ENCODE peak calls at places on chromosome 20, in nine cellular contexts. One of them, this sample, is unnamed.

GRCh38 chr20:1302578-1303541 is 26.1 kb downstream of the SDCBP2 start:
- DNase-seq in upper lobe of right lung: peak; percentile 55
- DNase-seq in uterus: no peak
- DNase-seq in Peyer's patch: no peak
- DNase-seq in fibroblast of villous mesenchyme: no peak
- DNase-seq in NCI-H187 treated with DMSO at 0.1 percent for 48 hours: no peak
- DNase-seq in non-pigmented ciliary epithelial cell: no peak
- DNase-seq in T-helper 2 cell: no peak
- DNase-seq in CD8-positive, alpha-beta memory T cell: no peak
- DNase-seq in this sample: no peak

GRCh38 chr20:63911171-63911570 is 16.2 kb downstream of the DNAJC5 start:
- DNase-seq in Peyer's patch: peak; percentile 79
- DNase-seq in upper lobe of right lung: no peak
- DNase-seq in CD8-positive, alpha-beta memory T cell: no peak
- DNase-seq in non-pigmented ciliary epithelial cell: no peak
- DNase-seq in NCI-H187 treated with DMSO at 0.1 percent for 48 hours: no peak
- DNase-seq in fibroblast of villous mesenchyme: peak; percentile 34
- DNase-seq in T-helper 2 cell: no peak
- DNase-seq in uterus: no peak
- DNase-seq in this sample: no peak

GRCh38 chr20:11585752-11586352 is 331.8 kb upstream of the BTBD3 start:
- DNase-seq in NCI-H187 treated with DMSO at 0.1 percent for 48 hours: peak; percentile 7
- DNase-seq in upper lobe of right lung: no peak
- DNase-seq in fibroblast of villous mesenchyme: peak; percentile 10
- DNase-seq in CD8-positive, alpha-beta memory T cell: no peak
- DNase-seq in T-helper 2 cell: no peak
- DNase-seq in Peyer's patch: no peak
- DNase-seq in non-pigmented ciliary epithelial cell: no peak
- DNase-seq in uterus: no peak
- DNase-seq in this sample: peak; percentile 3

GRCh38 chr20:59748555-59749292 is 144.4 kb downstream of the PHACTR3 start:
- DNase-seq in T-helper 2 cell: no peak
- DNase-seq in upper lobe of right lung: no peak
- DNase-seq in NCI-H187 treated with DMSO at 0.1 percent for 48 hours: no peak
- DNase-seq in CD8-positive, alpha-beta memory T cell: no peak
- DNase-seq in Peyer's patch: no peak
- DNase-seq in fibroblast of villous mesenchyme: no peak
- DNase-seq in uterus: peak; percentile 65
- DNase-seq in non-pigmented ciliary epithelial cell: no peak
- DNase-seq in this sample: no peak

GRCh38 chr20:2729791-2730190 is 37.2 kb downstream of the EBF4 start:
- DNase-seq in fibroblast of villous mesenchyme: no peak
- DNase-seq in T-helper 2 cell: no peak
- DNase-seq in NCI-H187 treated with DMSO at 0.1 percent for 48 hours: no peak
- DNase-seq in upper lobe of right lung: no peak
- DNase-seq in Peyer's patch: no peak
- DNase-seq in non-pigmented ciliary epithelial cell: no peak
- DNase-seq in uterus: no peak
- DNase-seq in CD8-positive, alpha-beta memory T cell: no peak
- DNase-seq in this sample: no peak

GRCh38 chr20:60115452-60115851 is 157.2 kb downstream of the CDH26 start:
- DNase-seq in non-pigmented ciliary epithelial cell: no peak
- DNase-seq in upper lobe of right lung: no peak
- DNase-seq in NCI-H187 treated with DMSO at 0.1 percent for 48 hours: no peak
- DNase-seq in CD8-positive, alpha-beta memory T cell: no peak
- DNase-seq in Peyer's patch: no peak
- DNase-seq in fibroblast of villous mesenchyme: peak; percentile 3
- DNase-seq in T-helper 2 cell: no peak
- DNase-seq in uterus: no peak
- DNase-seq in this sample: no peak

GRCh38 chr20:49787371-49788357 is 25.0 kb upstream of the SLC9A8 start:
- DNase-seq in non-pigmented ciliary epithelial cell: no peak
- DNase-seq in fibroblast of villous mesenchyme: no peak
- DNase-seq in uterus: no peak
- DNase-seq in CD8-positive, alpha-beta memory T cell: no peak
- DNase-seq in upper lobe of right lung: no peak
- DNase-seq in T-helper 2 cell: no peak
- DNase-seq in NCI-H187 treated with DMSO at 0.1 percent for 48 hours: no peak
- DNase-seq in Peyer's patch: no peak
- DNase-seq in this sample: no peak

GRCh38 chr20:20782747-20783146 is 70.3 kb upstream of the RALGAPA2 start:
- DNase-seq in upper lobe of right lung: no peak
- DNase-seq in CD8-positive, alpha-beta memory T cell: no peak
- DNase-seq in Peyer's patch: no peak
- DNase-seq in NCI-H187 treated with DMSO at 0.1 percent for 48 hours: no peak
- DNase-seq in T-helper 2 cell: no peak
- DNase-seq in fibroblast of villous mesenchyme: no peak
- DNase-seq in uterus: no peak
- DNase-seq in non-pigmented ciliary epithelial cell: no peak
- DNase-seq in this sample: no peak

GRCh38 chr20:346640-347316 is at the start of gene NRSN2:
- DNase-seq in NCI-H187 treated with DMSO at 0.1 percent for 48 hours: peak; percentile 48
- DNase-seq in CD8-positive, alpha-beta memory T cell: no peak
- DNase-seq in upper lobe of right lung: peak; percentile 83
- DNase-seq in fibroblast of villous mesenchyme: peak; percentile 67
- DNase-seq in T-helper 2 cell: no peak
- DNase-seq in non-pigmented ciliary epithelial cell: no peak
- DNase-seq in Peyer's patch: peak; percentile 65
- DNase-seq in uterus: peak; percentile 71
- DNase-seq in this sample: peak; percentile 83

GRCh38 chr20:35305682-35306556 is 13.7 kb upstream of the FAM83C start:
- DNase-seq in fibroblast of villous mesenchyme: peak; percentile 98
- DNase-seq in non-pigmented ciliary epithelial cell: peak; percentile 97
- DNase-seq in NCI-H187 treated with DMSO at 0.1 percent for 48 hours: no peak
- DNase-seq in CD8-positive, alpha-beta memory T cell: no peak
- DNase-seq in T-helper 2 cell: no peak
- DNase-seq in Peyer's patch: peak; percentile 73
- DNase-seq in upper lobe of right lung: peak; percentile 63
- DNase-seq in uterus: no peak
- DNase-seq in this sample: peak; percentile 98

GRCh38 chr20:10427060-10427692 is 6.8 kb downstream of the MKKS start:
- DNase-seq in fibroblast of villous mesenchyme: peak; percentile 73
- DNase-seq in CD8-positive, alpha-beta memory T cell: peak; percentile 32
- DNase-seq in NCI-H187 treated with DMSO at 0.1 percent for 48 hours: no peak
- DNase-seq in uterus: peak; percentile 30
- DNase-seq in non-pigmented ciliary epithelial cell: no peak
- DNase-seq in upper lobe of right lung: no peak
- DNase-seq in Peyer's patch: no peak
- DNase-seq in T-helper 2 cell: peak; percentile 33
- DNase-seq in this sample: no peak

GRCh38 chr20:57670288-57671071 is 39.3 kb downstream of the PMEPA1 start:
- DNase-seq in CD8-positive, alpha-beta memory T cell: no peak
- DNase-seq in uterus: no peak
- DNase-seq in fibroblast of villous mesenchyme: no peak
- DNase-seq in non-pigmented ciliary epithelial cell: no peak
- DNase-seq in Peyer's patch: no peak
- DNase-seq in NCI-H187 treated with DMSO at 0.1 percent for 48 hours: no peak
- DNase-seq in T-helper 2 cell: no peak
- DNase-seq in upper lobe of right lung: no peak
- DNase-seq in this sample: no peak

GRCh38 chr20:31712564-31713311 is 9.9 kb downstream of the BCL2L1 start:
- DNase-seq in CD8-positive, alpha-beta memory T cell: no peak
- DNase-seq in Peyer's patch: peak; percentile 61
- DNase-seq in non-pigmented ciliary epithelial cell: peak; percentile 76
- DNase-seq in NCI-H187 treated with DMSO at 0.1 percent for 48 hours: no peak
- DNase-seq in uterus: peak; percentile 65
- DNase-seq in upper lobe of right lung: peak; percentile 80
- DNase-seq in T-helper 2 cell: no peak
- DNase-seq in fibroblast of villous mesenchyme: peak; percentile 78
- DNase-seq in this sample: peak; percentile 64

GRCh38 chr20:53162251-53162835 is 190.2 kb downstream of the TSHZ2 start:
- DNase-seq in upper lobe of right lung: no peak
- DNase-seq in NCI-H187 treated with DMSO at 0.1 percent for 48 hours: peak; percentile 65
- DNase-seq in non-pigmented ciliary epithelial cell: peak; percentile 27
- DNase-seq in fibroblast of villous mesenchyme: peak; percentile 67
- DNase-seq in uterus: peak; percentile 45
- DNase-seq in Peyer's patch: no peak
- DNase-seq in CD8-positive, alpha-beta memory T cell: no peak
- DNase-seq in T-helper 2 cell: no peak
- DNase-seq in this sample: peak; percentile 78

GRCh38 chr20:4544765-4545164 is 176.9 kb upstream of the PRND start:
- DNase-seq in fibroblast of villous mesenchyme: peak; percentile 59
- DNase-seq in CD8-positive, alpha-beta memory T cell: no peak
- DNase-seq in T-helper 2 cell: no peak
- DNase-seq in uterus: no peak
- DNase-seq in NCI-H187 treated with DMSO at 0.1 percent for 48 hours: no peak
- DNase-seq in Peyer's patch: no peak
- DNase-seq in non-pigmented ciliary epithelial cell: peak; percentile 65
- DNase-seq in upper lobe of right lung: no peak
- DNase-seq in this sample: no peak

GRCh38 chr20:32845786-32846185 is 12.9 kb upstream of the EFCAB8 start:
- DNase-seq in Peyer's patch: no peak
- DNase-seq in T-helper 2 cell: no peak
- DNase-seq in uterus: no peak
- DNase-seq in non-pigmented ciliary epithelial cell: no peak
- DNase-seq in NCI-H187 treated with DMSO at 0.1 percent for 48 hours: no peak
- DNase-seq in CD8-positive, alpha-beta memory T cell: no peak
- DNase-seq in upper lobe of right lung: no peak
- DNase-seq in fibroblast of villous mesenchyme: no peak
- DNase-seq in this sample: no peak

GRCh38 chr20:22617160-22617559 is 32.8 kb upstream of the FOXA2 start:
- DNase-seq in upper lobe of right lung: peak; percentile 66
- DNase-seq in fibroblast of villous mesenchyme: no peak
- DNase-seq in CD8-positive, alpha-beta memory T cell: no peak
- DNase-seq in T-helper 2 cell: no peak
- DNase-seq in non-pigmented ciliary epithelial cell: no peak
- DNase-seq in NCI-H187 treated with DMSO at 0.1 percent for 48 hours: no peak
- DNase-seq in uterus: no peak
- DNase-seq in Peyer's patch: no peak
- DNase-seq in this sample: no peak

GRCh38 chr20:10651227-10651990 is 22.4 kb downstream of the JAG1 start:
- DNase-seq in non-pigmented ciliary epithelial cell: no peak
- DNase-seq in upper lobe of right lung: no peak
- DNase-seq in uterus: no peak
- DNase-seq in NCI-H187 treated with DMSO at 0.1 percent for 48 hours: no peak
- DNase-seq in CD8-positive, alpha-beta memory T cell: no peak
- DNase-seq in fibroblast of villous mesenchyme: peak; percentile 49
- DNase-seq in T-helper 2 cell: no peak
- DNase-seq in Peyer's patch: no peak
- DNase-seq in this sample: no peak

GRCh38 chr20:57647006-57647932 is 27.0 kb upstream of the ZBP1 start:
- DNase-seq in T-helper 2 cell: no peak
- DNase-seq in non-pigmented ciliary epithelial cell: no peak
- DNase-seq in CD8-positive, alpha-beta memory T cell: no peak
- DNase-seq in fibroblast of villous mesenchyme: no peak
- DNase-seq in uterus: no peak
- DNase-seq in upper lobe of right lung: no peak
- DNase-seq in Peyer's patch: no peak
- DNase-seq in NCI-H187 treated with DMSO at 0.1 percent for 48 hours: no peak
- DNase-seq in this sample: no peak

GRCh38 chr20:17654649-17655285 is 27.3 kb downstream of the RRBP1 start:
- DNase-seq in CD8-positive, alpha-beta memory T cell: no peak
- DNase-seq in NCI-H187 treated with DMSO at 0.1 percent for 48 hours: no peak
- DNase-seq in Peyer's patch: peak; percentile 53
- DNase-seq in fibroblast of villous mesenchyme: peak; percentile 60
- DNase-seq in T-helper 2 cell: no peak
- DNase-seq in upper lobe of right lung: peak; percentile 55
- DNase-seq in non-pigmented ciliary epithelial cell: no peak
- DNase-seq in uterus: peak; percentile 68
- DNase-seq in this sample: peak; percentile 42

GRCh38 chr20:8678098-8678776 is 390.6 kb upstream of the PLCB4 start:
- DNase-seq in uterus: no peak
- DNase-seq in CD8-positive, alpha-beta memory T cell: no peak
- DNase-seq in NCI-H187 treated with DMSO at 0.1 percent for 48 hours: no peak
- DNase-seq in upper lobe of right lung: no peak
- DNase-seq in T-helper 2 cell: no peak
- DNase-seq in Peyer's patch: no peak
- DNase-seq in fibroblast of villous mesenchyme: peak; percentile 28
- DNase-seq in non-pigmented ciliary epithelial cell: no peak
- DNase-seq in this sample: no peak

GRCh38 chr20:4813839-4814695 is 92.4 kb downstream of the PRND start:
- DNase-seq in Peyer's patch: no peak
- DNase-seq in fibroblast of villous mesenchyme: no peak
- DNase-seq in T-helper 2 cell: peak; percentile 55
- DNase-seq in CD8-positive, alpha-beta memory T cell: peak; percentile 87
- DNase-seq in non-pigmented ciliary epithelial cell: no peak
- DNase-seq in upper lobe of right lung: no peak
- DNase-seq in NCI-H187 treated with DMSO at 0.1 percent for 48 hours: no peak
- DNase-seq in uterus: no peak
- DNase-seq in this sample: no peak

This sample was measured in HTR-8/SVneo.